ENCODE peak calls at places on chromosomes 1 and 21, in nine cellular contexts. One of them, this sample, is unnamed.

GRCh38 chr21:44353200-44353970 is at the start of gene TRPM2:
- DNase-seq in endothelial cell: no peak
- DNase-seq in cardiac fibroblast: peak
- DNase-seq in GM10248: peak
- DNase-seq in CD4-positive, alpha-beta T cell: no peak
- DNase-seq in AG09319: no peak
- DNase-seq in mesothelial cell of epicardium: no peak
- DNase-seq in foreskin fibroblast: peak
- DNase-seq in fibroblast of mammary gland: peak
- DNase-seq in this sample: peak

GRCh38 chr1:226988337-226988672 is 48.2 kb downstream of the COQ8A start:
- DNase-seq in fibroblast of mammary gland: no peak
- DNase-seq in CD4-positive, alpha-beta T cell: no peak
- DNase-seq in endothelial cell: no peak
- DNase-seq in cardiac fibroblast: no peak
- DNase-seq in mesothelial cell of epicardium: no peak
- DNase-seq in AG09319: no peak
- DNase-seq in foreskin fibroblast: no peak
- DNase-seq in GM10248: no peak
- DNase-seq in this sample: no peak

GRCh38 chr1:246450485-246451251 is 56.4 kb downstream of the SMYD3 start:
- DNase-seq in CD4-positive, alpha-beta T cell: no peak
- DNase-seq in mesothelial cell of epicardium: no peak
- DNase-seq in fibroblast of mammary gland: peak
- DNase-seq in cardiac fibroblast: peak
- DNase-seq in endothelial cell: no peak
- DNase-seq in AG09319: no peak
- DNase-seq in GM10248: peak
- DNase-seq in foreskin fibroblast: peak
- DNase-seq in this sample: peak

GRCh38 chr1:22379566-22379965 is 72.1 kb upstream of the ZBTB40 start:
- DNase-seq in GM10248: no peak
- DNase-seq in endothelial cell: no peak
- DNase-seq in AG09319: no peak
- DNase-seq in CD4-positive, alpha-beta T cell: no peak
- DNase-seq in foreskin fibroblast: no peak
- DNase-seq in cardiac fibroblast: no peak
- DNase-seq in fibroblast of mammary gland: peak
- DNase-seq in mesothelial cell of epicardium: no peak
- DNase-seq in this sample: no peak

GRCh38 chr1:29519108-29519507 is 282.8 kb downstream of the PTPRU start:
- DNase-seq in GM10248: no peak
- DNase-seq in foreskin fibroblast: no peak
- DNase-seq in endothelial cell: peak
- DNase-seq in mesothelial cell of epicardium: no peak
- DNase-seq in fibroblast of mammary gland: no peak
- DNase-seq in AG09319: no peak
- DNase-seq in cardiac fibroblast: no peak
- DNase-seq in CD4-positive, alpha-beta T cell: no peak
- DNase-seq in this sample: no peak

GRCh38 chr21:46352913-46353312 is 29.0 kb downstream of the PCNT start:
- DNase-seq in fibroblast of mammary gland: no peak
- DNase-seq in AG09319: no peak
- DNase-seq in CD4-positive, alpha-beta T cell: no peak
- DNase-seq in endothelial cell: no peak
- DNase-seq in GM10248: no peak
- DNase-seq in foreskin fibroblast: no peak
- DNase-seq in mesothelial cell of epicardium: no peak
- DNase-seq in cardiac fibroblast: no peak
- DNase-seq in this sample: no peak

GRCh38 chr1:201591981-201592380 is 53.1 kb downstream of the NAV1 start:
- DNase-seq in GM10248: no peak
- DNase-seq in fibroblast of mammary gland: no peak
- DNase-seq in mesothelial cell of epicardium: no peak
- DNase-seq in AG09319: no peak
- DNase-seq in CD4-positive, alpha-beta T cell: no peak
- DNase-seq in cardiac fibroblast: no peak
- DNase-seq in foreskin fibroblast: no peak
- DNase-seq in endothelial cell: no peak
- DNase-seq in this sample: no peak

GRCh38 chr1:19219451-19219850 is 9.4 kb upstream of the UBR4 start:
- DNase-seq in fibroblast of mammary gland: peak
- DNase-seq in foreskin fibroblast: no peak
- DNase-seq in AG09319: no peak
- DNase-seq in GM10248: no peak
- DNase-seq in cardiac fibroblast: no peak
- DNase-seq in CD4-positive, alpha-beta T cell: no peak
- DNase-seq in endothelial cell: no peak
- DNase-seq in mesothelial cell of epicardium: no peak
- DNase-seq in this sample: no peak

GRCh38 chr1:229578168-229579100 is 19.9 kb upstream of the ABCB10 start:
- DNase-seq in endothelial cell: no peak
- DNase-seq in AG09319: no peak
- DNase-seq in GM10248: no peak
- DNase-seq in cardiac fibroblast: no peak
- DNase-seq in mesothelial cell of epicardium: no peak
- DNase-seq in foreskin fibroblast: no peak
- DNase-seq in fibroblast of mammary gland: no peak
- DNase-seq in CD4-positive, alpha-beta T cell: no peak
- DNase-seq in this sample: no peak
- TF ChIP-seq CTCF in endothelial cell: no peak
- TF ChIP-seq CTCF in AG09319: no peak
- TF ChIP-seq CTCF in GM10248: no peak
- TF ChIP-seq CTCF in cardiac fibroblast: no peak
- TF ChIP-seq CTCF in mesothelial cell of epicardium: no peak
- TF ChIP-seq CTCF in foreskin fibroblast: no peak
- TF ChIP-seq CTCF in fibroblast of mammary gland: no peak
- TF ChIP-seq CTCF in CD4-positive, alpha-beta T cell: no peak
- TF ChIP-seq CTCF in this sample: no peak

DNA sequence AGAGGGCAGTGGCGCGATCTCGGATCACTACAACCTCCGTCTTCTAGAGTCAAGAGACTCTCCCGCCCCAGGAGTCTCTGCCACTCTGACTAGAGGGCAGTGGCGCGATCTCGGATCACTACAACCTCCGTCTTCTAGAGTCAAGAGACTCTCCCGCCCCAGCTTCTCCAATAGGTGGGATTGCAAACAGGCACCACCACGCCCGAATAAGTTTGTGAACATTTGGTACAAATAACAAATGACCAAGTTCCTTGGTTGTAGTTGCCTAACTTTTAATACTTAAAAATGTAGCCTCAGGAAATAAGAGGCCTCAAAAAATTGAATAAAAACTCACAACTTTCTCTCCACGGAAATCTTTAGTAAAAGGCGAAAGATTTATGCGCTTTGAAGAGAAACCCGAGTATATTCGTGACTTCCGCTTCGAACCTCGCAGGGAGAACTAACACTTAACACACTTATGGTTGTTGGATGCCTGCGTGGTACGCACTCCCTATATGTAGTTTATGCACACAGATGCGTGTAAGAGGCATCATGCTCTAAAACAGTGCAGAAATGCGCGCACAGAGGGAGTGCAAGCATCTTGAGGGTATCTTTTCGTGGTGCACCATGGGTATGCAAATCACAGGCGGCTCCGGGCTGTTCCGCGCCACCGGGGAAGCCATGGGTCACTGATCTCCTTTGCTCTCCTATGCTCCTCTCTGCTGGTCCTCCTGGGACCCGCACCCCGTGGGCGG is 11.4 kb downstream of the BTBD19 start:
- DNase-seq in mesothelial cell of epicardium: no peak
- DNase-seq in foreskin fibroblast: peak
- DNase-seq in GM10248: peak
- DNase-seq in AG09319: peak
- DNase-seq in cardiac fibroblast: peak
- DNase-seq in fibroblast of mammary gland: peak
- DNase-seq in CD4-positive, alpha-beta T cell: peak
- DNase-seq in endothelial cell: peak
- DNase-seq in this sample: peak
- TF ChIP-seq CTCF in mesothelial cell of epicardium: no peak
- TF ChIP-seq CTCF in foreskin fibroblast: no peak
- TF ChIP-seq CTCF in GM10248: peak
- TF ChIP-seq CTCF in AG09319: peak
- TF ChIP-seq CTCF in cardiac fibroblast: no peak
- TF ChIP-seq CTCF in fibroblast of mammary gland: no peak
- TF ChIP-seq CTCF in CD4-positive, alpha-beta T cell: no peak
- TF ChIP-seq CTCF in endothelial cell: no peak
- TF ChIP-seq CTCF in this sample: peak

GRCh38 chr1:111738436-111739221 is 566 bp downstream of the INKA2 start:
- DNase-seq in mesothelial cell of epicardium: no peak
- DNase-seq in GM10248: peak
- DNase-seq in foreskin fibroblast: peak
- DNase-seq in cardiac fibroblast: peak
- DNase-seq in CD4-positive, alpha-beta T cell: peak
- DNase-seq in endothelial cell: peak
- DNase-seq in fibroblast of mammary gland: peak
- DNase-seq in AG09319: no peak
- DNase-seq in this sample: peak

GRCh38 chr1:111738133-111738435 is 1.1 kb downstream of the INKA2 start:
- DNase-seq in fibroblast of mammary gland: no peak
- DNase-seq in AG09319: no peak
- DNase-seq in endothelial cell: no peak
- DNase-seq in GM10248: no peak
- DNase-seq in foreskin fibroblast: no peak
- DNase-seq in CD4-positive, alpha-beta T cell: no peak
- DNase-seq in cardiac fibroblast: no peak
- DNase-seq in mesothelial cell of epicardium: no peak
- DNase-seq in this sample: no peak

GRCh38 chr1:111737216-111738132 is 1.7 kb downstream of the INKA2 start:
- DNase-seq in mesothelial cell of epicardium: no peak
- DNase-seq in cardiac fibroblast: no peak
- DNase-seq in AG09319: no peak
- DNase-seq in CD4-positive, alpha-beta T cell: no peak
- DNase-seq in endothelial cell: no peak
- DNase-seq in GM10248: no peak
- DNase-seq in foreskin fibroblast: no peak
- DNase-seq in fibroblast of mammary gland: no peak
- DNase-seq in this sample: no peak

GRCh38 chr1:111739984-111740765 is 980 bp upstream of the INKA2 start:
- DNase-seq in AG09319: no peak
- DNase-seq in mesothelial cell of epicardium: no peak
- DNase-seq in GM10248: no peak
- DNase-seq in fibroblast of mammary gland: peak
- DNase-seq in cardiac fibroblast: peak
- DNase-seq in CD4-positive, alpha-beta T cell: no peak
- DNase-seq in foreskin fibroblast: peak
- DNase-seq in endothelial cell: peak
- DNase-seq in this sample: peak

DNA sequence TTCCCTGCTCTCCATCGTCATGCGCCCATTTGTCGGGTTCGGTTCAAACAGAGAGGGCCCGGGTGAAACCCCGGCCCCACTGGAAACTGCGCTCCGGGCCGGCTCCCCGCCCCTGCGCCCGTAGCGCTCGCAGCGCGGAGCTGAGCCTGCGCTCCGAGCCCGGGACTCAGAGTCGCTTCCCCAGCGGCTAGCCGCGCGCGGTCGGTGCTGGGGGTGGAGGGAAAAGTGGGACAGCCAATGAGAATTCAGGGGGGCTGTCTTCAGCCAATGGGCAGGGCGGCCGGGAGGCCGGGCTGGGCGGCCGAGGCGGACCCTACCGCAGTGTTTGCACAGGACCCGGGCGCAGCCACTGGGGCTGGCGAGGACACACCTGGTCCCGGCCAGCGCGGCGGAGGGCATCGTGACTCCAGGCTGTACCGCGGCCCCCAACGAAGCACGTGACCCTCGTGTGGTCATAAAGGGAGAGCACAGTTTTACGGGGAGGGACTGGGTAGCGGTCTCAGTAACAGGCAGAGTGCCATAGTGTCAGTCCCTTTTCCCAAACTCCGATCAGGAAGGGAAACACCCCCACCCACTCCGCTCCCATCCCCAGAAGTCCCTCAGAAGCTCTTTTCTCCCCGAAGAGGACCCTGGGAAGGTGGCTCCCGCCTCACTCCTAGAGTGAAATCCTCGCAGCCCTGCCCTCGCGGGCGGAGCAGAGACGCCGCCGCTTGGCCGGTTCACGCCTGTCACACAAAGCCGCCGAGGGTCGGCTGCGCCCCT is at the start of gene INKA2:
- DNase-seq in endothelial cell: peak
- DNase-seq in fibroblast of mammary gland: peak
- DNase-seq in GM10248: peak
- DNase-seq in cardiac fibroblast: peak
- DNase-seq in foreskin fibroblast: peak
- DNase-seq in mesothelial cell of epicardium: peak
- DNase-seq in CD4-positive, alpha-beta T cell: peak
- DNase-seq in AG09319: peak
- DNase-seq in this sample: peak
- TF ChIP-seq CTCF in endothelial cell: no peak
- TF ChIP-seq CTCF in fibroblast of mammary gland: no peak
- TF ChIP-seq CTCF in GM10248: peak
- TF ChIP-seq CTCF in cardiac fibroblast: no peak
- TF ChIP-seq CTCF in foreskin fibroblast: no peak
- TF ChIP-seq CTCF in mesothelial cell of epicardium: no peak
- TF ChIP-seq CTCF in CD4-positive, alpha-beta T cell: no peak
- TF ChIP-seq CTCF in AG09319: no peak
- TF ChIP-seq CTCF in this sample: no peak

DNA sequence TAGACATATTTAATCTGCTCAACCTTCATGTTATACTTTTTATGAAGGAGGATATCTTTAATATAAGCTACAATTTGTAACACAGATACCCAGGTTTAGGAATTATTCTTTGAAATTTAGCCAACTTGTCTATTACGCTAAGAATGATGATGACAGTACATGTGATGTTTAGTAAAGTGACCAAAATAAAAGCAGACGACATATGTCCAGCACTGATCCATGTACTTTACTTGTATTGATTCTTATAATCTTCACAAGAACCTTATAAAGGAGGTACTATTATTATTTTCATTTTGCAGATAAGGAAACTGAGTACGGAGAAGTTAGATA is 37.2 kb upstream of the ATG4C start:
- DNase-seq in mesothelial cell of epicardium: no peak
- DNase-seq in foreskin fibroblast: no peak
- DNase-seq in GM10248: no peak
- DNase-seq in CD4-positive, alpha-beta T cell: no peak
- DNase-seq in endothelial cell: no peak
- DNase-seq in cardiac fibroblast: no peak
- DNase-seq in AG09319: no peak
- DNase-seq in fibroblast of mammary gland: no peak
- DNase-seq in this sample: no peak
- TF ChIP-seq CTCF in mesothelial cell of epicardium: no peak
- TF ChIP-seq CTCF in foreskin fibroblast: no peak
- TF ChIP-seq CTCF in GM10248: no peak
- TF ChIP-seq CTCF in CD4-positive, alpha-beta T cell: peak
- TF ChIP-seq CTCF in endothelial cell: no peak
- TF ChIP-seq CTCF in cardiac fibroblast: no peak
- TF ChIP-seq CTCF in AG09319: no peak
- TF ChIP-seq CTCF in fibroblast of mammary gland: no peak
- TF ChIP-seq CTCF in this sample: no peak